ENCODE peak calls at places on chromosomes 6 and 20, in seven cellular contexts. One of them, this sample, is unnamed.

GRCh38 chr20:4225778-4226177 is 210.4 kb upstream of the RNF24 start:
- DNase-seq in HEK293T: no peak
- DNase-seq in posterior vena cava: peak
- DNase-seq in spleen: no peak
- DNase-seq in prostate gland: no peak
- DNase-seq in stimulated activated CD8-positive, alpha-beta memory T cell treated with anti-CD3 and anti-CD28 coated beads, Interleukin-12 subunit alpha, Interleukin-12 subunit beta, amount 100 ng/mL, for 4 hours: no peak
- DNase-seq in H4: peak
- DNase-seq in this sample: no peak

GRCh38 chr20:34994509-34995131 is 39.0 kb downstream of the MYH7B start:
- DNase-seq in HEK293T: no peak
- DNase-seq in posterior vena cava: no peak
- DNase-seq in spleen: no peak
- DNase-seq in prostate gland: no peak
- DNase-seq in stimulated activated CD8-positive, alpha-beta memory T cell treated with anti-CD3 and anti-CD28 coated beads, Interleukin-12 subunit alpha, Interleukin-12 subunit beta, amount 100 ng/mL, for 4 hours: no peak
- DNase-seq in H4: no peak
- DNase-seq in this sample: no peak

GRCh38 chr20:10855031-10855430 is 181.2 kb upstream of the JAG1 start:
- DNase-seq in HEK293T: no peak
- DNase-seq in posterior vena cava: no peak
- DNase-seq in spleen: no peak
- DNase-seq in prostate gland: no peak
- DNase-seq in stimulated activated CD8-positive, alpha-beta memory T cell treated with anti-CD3 and anti-CD28 coated beads, Interleukin-12 subunit alpha, Interleukin-12 subunit beta, amount 100 ng/mL, for 4 hours: no peak
- DNase-seq in H4: no peak
- DNase-seq in this sample: no peak

GRCh38 chr6:166830185-166830890 is 126.0 kb downstream of the RNASET2 start:
- DNase-seq in HEK293T: no peak
- DNase-seq in posterior vena cava: no peak
- DNase-seq in spleen: no peak
- DNase-seq in prostate gland: no peak
- DNase-seq in stimulated activated CD8-positive, alpha-beta memory T cell treated with anti-CD3 and anti-CD28 coated beads, Interleukin-12 subunit alpha, Interleukin-12 subunit beta, amount 100 ng/mL, for 4 hours: no peak
- DNase-seq in H4: no peak
- DNase-seq in this sample: no peak

GRCh38 chr6:5762561-5762968 is 244.2 kb downstream of the NRN1 start:
- DNase-seq in HEK293T: no peak
- DNase-seq in posterior vena cava: no peak
- DNase-seq in spleen: no peak
- DNase-seq in prostate gland: no peak
- DNase-seq in stimulated activated CD8-positive, alpha-beta memory T cell treated with anti-CD3 and anti-CD28 coated beads, Interleukin-12 subunit alpha, Interleukin-12 subunit beta, amount 100 ng/mL, for 4 hours: no peak
- DNase-seq in H4: no peak
- DNase-seq in this sample: no peak

GRCh38 chr6:17714879-17715860 is 8.4 kb upstream of the NUP153 start:
- DNase-seq in HEK293T: peak
- DNase-seq in posterior vena cava: no peak
- DNase-seq in spleen: no peak
- DNase-seq in prostate gland: no peak
- DNase-seq in stimulated activated CD8-positive, alpha-beta memory T cell treated with anti-CD3 and anti-CD28 coated beads, Interleukin-12 subunit alpha, Interleukin-12 subunit beta, amount 100 ng/mL, for 4 hours: no peak
- DNase-seq in H4: peak
- DNase-seq in this sample: no peak

GRCh38 chr6:127900935-127901334 is at the start of gene THEMIS:
- DNase-seq in HEK293T: no peak
- DNase-seq in posterior vena cava: no peak
- DNase-seq in spleen: peak
- DNase-seq in prostate gland: no peak
- DNase-seq in stimulated activated CD8-positive, alpha-beta memory T cell treated with anti-CD3 and anti-CD28 coated beads, Interleukin-12 subunit alpha, Interleukin-12 subunit beta, amount 100 ng/mL, for 4 hours: no peak
- DNase-seq in H4: no peak
- DNase-seq in this sample: no peak

GRCh38 chr20:4989570-4989969 is 11.7 kb downstream of the SLC23A2 start:
- DNase-seq in HEK293T: no peak
- DNase-seq in posterior vena cava: no peak
- DNase-seq in spleen: no peak
- DNase-seq in prostate gland: no peak
- DNase-seq in stimulated activated CD8-positive, alpha-beta memory T cell treated with anti-CD3 and anti-CD28 coated beads, Interleukin-12 subunit alpha, Interleukin-12 subunit beta, amount 100 ng/mL, for 4 hours: no peak
- DNase-seq in H4: no peak
- DNase-seq in this sample: no peak

GRCh38 chr20:22584922-22585785 is 782 bp upstream of the FOXA2 start:
- DNase-seq in HEK293T: no peak
- DNase-seq in posterior vena cava: no peak
- DNase-seq in spleen: no peak
- DNase-seq in prostate gland: no peak
- DNase-seq in stimulated activated CD8-positive, alpha-beta memory T cell treated with anti-CD3 and anti-CD28 coated beads, Interleukin-12 subunit alpha, Interleukin-12 subunit beta, amount 100 ng/mL, for 4 hours: no peak
- DNase-seq in H4: no peak
- DNase-seq in this sample: peak

GRCh38 chr20:4151342-4151741 is 136.0 kb upstream of the RNF24 start:
- DNase-seq in HEK293T: no peak
- DNase-seq in posterior vena cava: peak
- DNase-seq in spleen: no peak
- DNase-seq in prostate gland: no peak
- DNase-seq in stimulated activated CD8-positive, alpha-beta memory T cell treated with anti-CD3 and anti-CD28 coated beads, Interleukin-12 subunit alpha, Interleukin-12 subunit beta, amount 100 ng/mL, for 4 hours: no peak
- DNase-seq in H4: no peak
- DNase-seq in this sample: no peak

GRCh38 chr6:142195862-142196536 is 48.9 kb downstream of the VTA1 start:
- DNase-seq in HEK293T: no peak
- DNase-seq in posterior vena cava: no peak
- DNase-seq in spleen: no peak
- DNase-seq in prostate gland: no peak
- DNase-seq in stimulated activated CD8-positive, alpha-beta memory T cell treated with anti-CD3 and anti-CD28 coated beads, Interleukin-12 subunit alpha, Interleukin-12 subunit beta, amount 100 ng/mL, for 4 hours: no peak
- DNase-seq in H4: no peak
- DNase-seq in this sample: no peak

GRCh38 chr20:57393321-57394086 is 2.3 kb downstream of the RBM38 start:
- DNase-seq in HEK293T: no peak
- DNase-seq in posterior vena cava: no peak
- DNase-seq in spleen: peak
- DNase-seq in prostate gland: no peak
- DNase-seq in stimulated activated CD8-positive, alpha-beta memory T cell treated with anti-CD3 and anti-CD28 coated beads, Interleukin-12 subunit alpha, Interleukin-12 subunit beta, amount 100 ng/mL, for 4 hours: no peak
- DNase-seq in H4: no peak
- DNase-seq in this sample: no peak

GRCh38 chr6:170450946-170451761 is 102.0 kb downstream of the PSMB1 start:
- DNase-seq in HEK293T: no peak
- DNase-seq in posterior vena cava: no peak
- DNase-seq in spleen: peak
- DNase-seq in prostate gland: no peak
- DNase-seq in stimulated activated CD8-positive, alpha-beta memory T cell treated with anti-CD3 and anti-CD28 coated beads, Interleukin-12 subunit alpha, Interleukin-12 subunit beta, amount 100 ng/mL, for 4 hours: no peak
- DNase-seq in H4: no peak
- DNase-seq in this sample: no peak

GRCh38 chr6:42136508-42137191 is 5.8 kb downstream of the C6orf132 start:
- DNase-seq in HEK293T: peak
- DNase-seq in posterior vena cava: no peak
- DNase-seq in spleen: no peak
- DNase-seq in prostate gland: no peak
- DNase-seq in stimulated activated CD8-positive, alpha-beta memory T cell treated with anti-CD3 and anti-CD28 coated beads, Interleukin-12 subunit alpha, Interleukin-12 subunit beta, amount 100 ng/mL, for 4 hours: no peak
- DNase-seq in H4: peak
- DNase-seq in this sample: no peak

GRCh38 chr6:164396071-164397047 is 913.0 kb downstream of the C6orf118 start:
- DNase-seq in HEK293T: no peak
- DNase-seq in posterior vena cava: no peak
- DNase-seq in spleen: no peak
- DNase-seq in prostate gland: no peak
- DNase-seq in stimulated activated CD8-positive, alpha-beta memory T cell treated with anti-CD3 and anti-CD28 coated beads, Interleukin-12 subunit alpha, Interleukin-12 subunit beta, amount 100 ng/mL, for 4 hours: no peak
- DNase-seq in H4: no peak
- DNase-seq in this sample: no peak

GRCh38 chr20:50248104-50248631 is 57.5 kb downstream of the CEBPB start:
- DNase-seq in HEK293T: no peak
- DNase-seq in posterior vena cava: no peak
- DNase-seq in spleen: no peak
- DNase-seq in prostate gland: no peak
- DNase-seq in stimulated activated CD8-positive, alpha-beta memory T cell treated with anti-CD3 and anti-CD28 coated beads, Interleukin-12 subunit alpha, Interleukin-12 subunit beta, amount 100 ng/mL, for 4 hours: no peak
- DNase-seq in H4: peak
- DNase-seq in this sample: no peak

GRCh38 chr6:158086706-158087518 is 81.2 kb downstream of the SERAC1 start:
- DNase-seq in HEK293T: no peak
- DNase-seq in posterior vena cava: no peak
- DNase-seq in spleen: no peak
- DNase-seq in prostate gland: no peak
- DNase-seq in stimulated activated CD8-positive, alpha-beta memory T cell treated with anti-CD3 and anti-CD28 coated beads, Interleukin-12 subunit alpha, Interleukin-12 subunit beta, amount 100 ng/mL, for 4 hours: no peak
- DNase-seq in H4: no peak
- DNase-seq in this sample: no peak

GRCh38 chr6:87699576-87699975 is 2.5 kb downstream of the AKIRIN2 start:
- DNase-seq in HEK293T: no peak
- DNase-seq in posterior vena cava: no peak
- DNase-seq in spleen: no peak
- DNase-seq in prostate gland: no peak
- DNase-seq in stimulated activated CD8-positive, alpha-beta memory T cell treated with anti-CD3 and anti-CD28 coated beads, Interleukin-12 subunit alpha, Interleukin-12 subunit beta, amount 100 ng/mL, for 4 hours: no peak
- DNase-seq in H4: no peak
- DNase-seq in this sample: no peak

GRCh38 chr6:132188865-132189264 is 212.4 kb downstream of the MOXD1 start:
- DNase-seq in HEK293T: no peak
- DNase-seq in posterior vena cava: no peak
- DNase-seq in spleen: no peak
- DNase-seq in prostate gland: no peak
- DNase-seq in stimulated activated CD8-positive, alpha-beta memory T cell treated with anti-CD3 and anti-CD28 coated beads, Interleukin-12 subunit alpha, Interleukin-12 subunit beta, amount 100 ng/mL, for 4 hours: no peak
- DNase-seq in H4: peak
- DNase-seq in this sample: no peak

GRCh38 chr6:22020299-22020998 is 276.4 kb downstream of the PRL start:
- DNase-seq in HEK293T: no peak
- DNase-seq in posterior vena cava: no peak
- DNase-seq in spleen: no peak
- DNase-seq in prostate gland: no peak
- DNase-seq in stimulated activated CD8-positive, alpha-beta memory T cell treated with anti-CD3 and anti-CD28 coated beads, Interleukin-12 subunit alpha, Interleukin-12 subunit beta, amount 100 ng/mL, for 4 hours: no peak
- DNase-seq in H4: no peak
- DNase-seq in this sample: no peak

GRCh38 chr20:40814328-40814960 is 125.4 kb upstream of the MAFB start:
- DNase-seq in HEK293T: no peak
- DNase-seq in posterior vena cava: no peak
- DNase-seq in spleen: no peak
- DNase-seq in prostate gland: no peak
- DNase-seq in stimulated activated CD8-positive, alpha-beta memory T cell treated with anti-CD3 and anti-CD28 coated beads, Interleukin-12 subunit alpha, Interleukin-12 subunit beta, amount 100 ng/mL, for 4 hours: no peak
- DNase-seq in H4: no peak
- DNase-seq in this sample: no peak

GRCh38 chr6:29926081-29926794 is 16.1 kb upstream of the HLA-A start:
- DNase-seq in HEK293T: no peak
- DNase-seq in posterior vena cava: peak
- DNase-seq in spleen: no peak
- DNase-seq in prostate gland: no peak
- DNase-seq in stimulated activated CD8-positive, alpha-beta memory T cell treated with anti-CD3 and anti-CD28 coated beads, Interleukin-12 subunit alpha, Interleukin-12 subunit beta, amount 100 ng/mL, for 4 hours: no peak
- DNase-seq in H4: no peak
- DNase-seq in this sample: no peak

GRCh38 chr20:3563548-3564177 is 92.8 kb downstream of the ATRN start:
- DNase-seq in HEK293T: peak
- DNase-seq in posterior vena cava: no peak
- DNase-seq in spleen: no peak
- DNase-seq in prostate gland: no peak
- DNase-seq in stimulated activated CD8-positive, alpha-beta memory T cell treated with anti-CD3 and anti-CD28 coated beads, Interleukin-12 subunit alpha, Interleukin-12 subunit beta, amount 100 ng/mL, for 4 hours: no peak
- DNase-seq in H4: peak
- DNase-seq in this sample: peak

GRCh38 chr6:152184573-152185157 is 377.2 kb downstream of the ESR1 start:
- DNase-seq in HEK293T: no peak
- DNase-seq in posterior vena cava: no peak
- DNase-seq in spleen: no peak
- DNase-seq in prostate gland: no peak
- DNase-seq in stimulated activated CD8-positive, alpha-beta memory T cell treated with anti-CD3 and anti-CD28 coated beads, Interleukin-12 subunit alpha, Interleukin-12 subunit beta, amount 100 ng/mL, for 4 hours: no peak
- DNase-seq in H4: no peak
- DNase-seq in this sample: no peak

GRCh38 chr6:152380351-152380767 is 256.8 kb downstream of the SYNE1 start:
- DNase-seq in HEK293T: no peak
- DNase-seq in posterior vena cava: no peak
- DNase-seq in spleen: no peak
- DNase-seq in prostate gland: no peak
- DNase-seq in stimulated activated CD8-positive, alpha-beta memory T cell treated with anti-CD3 and anti-CD28 coated beads, Interleukin-12 subunit alpha, Interleukin-12 subunit beta, amount 100 ng/mL, for 4 hours: no peak
- DNase-seq in H4: peak
- DNase-seq in this sample: no peak

GRCh38 chr6:25486580-25486979 is 165.4 kb upstream of the SCGN start:
- DNase-seq in HEK293T: no peak
- DNase-seq in posterior vena cava: no peak
- DNase-seq in spleen: no peak
- DNase-seq in prostate gland: no peak
- DNase-seq in stimulated activated CD8-positive, alpha-beta memory T cell treated with anti-CD3 and anti-CD28 coated beads, Interleukin-12 subunit alpha, Interleukin-12 subunit beta, amount 100 ng/mL, for 4 hours: no peak
- DNase-seq in H4: no peak
- DNase-seq in this sample: no peak

GRCh38 chr20:46304361-46304760 is 3.9 kb downstream of the CDH22 start:
- DNase-seq in HEK293T: no peak
- DNase-seq in posterior vena cava: no peak
- DNase-seq in spleen: no peak
- DNase-seq in prostate gland: no peak
- DNase-seq in stimulated activated CD8-positive, alpha-beta memory T cell treated with anti-CD3 and anti-CD28 coated beads, Interleukin-12 subunit alpha, Interleukin-12 subunit beta, amount 100 ng/mL, for 4 hours: no peak
- DNase-seq in H4: peak
- DNase-seq in this sample: no peak

GRCh38 chr6:54020311-54020710 is 90.9 kb upstream of the MLIP start:
- DNase-seq in HEK293T: no peak
- DNase-seq in posterior vena cava: no peak
- DNase-seq in spleen: no peak
- DNase-seq in prostate gland: no peak
- DNase-seq in stimulated activated CD8-positive, alpha-beta memory T cell treated with anti-CD3 and anti-CD28 coated beads, Interleukin-12 subunit alpha, Interleukin-12 subunit beta, amount 100 ng/mL, for 4 hours: no peak
- DNase-seq in H4: no peak
- DNase-seq in this sample: no peak

GRCh38 chr6:164133095-164133494 is 718.6 kb downstream of the QKI start:
- DNase-seq in HEK293T: no peak
- DNase-seq in posterior vena cava: no peak
- DNase-seq in spleen: no peak
- DNase-seq in prostate gland: peak
- DNase-seq in stimulated activated CD8-positive, alpha-beta memory T cell treated with anti-CD3 and anti-CD28 coated beads, Interleukin-12 subunit alpha, Interleukin-12 subunit beta, amount 100 ng/mL, for 4 hours: no peak
- DNase-seq in H4: peak
- DNase-seq in this sample: no peak

GRCh38 chr6:105259912-105260889 is 80.4 kb upstream of the POPDC3 start:
- DNase-seq in HEK293T: no peak
- DNase-seq in posterior vena cava: no peak
- DNase-seq in spleen: no peak
- DNase-seq in prostate gland: no peak
- DNase-seq in stimulated activated CD8-positive, alpha-beta memory T cell treated with anti-CD3 and anti-CD28 coated beads, Interleukin-12 subunit alpha, Interleukin-12 subunit beta, amount 100 ng/mL, for 4 hours: no peak
- DNase-seq in H4: no peak
- DNase-seq in this sample: no peak

GRCh38 chr6:105733556-105734162 is 330.8 kb upstream of the PREP start:
- DNase-seq in HEK293T: no peak
- DNase-seq in posterior vena cava: no peak
- DNase-seq in spleen: no peak
- DNase-seq in prostate gland: no peak
- DNase-seq in stimulated activated CD8-positive, alpha-beta memory T cell treated with anti-CD3 and anti-CD28 coated beads, Interleukin-12 subunit alpha, Interleukin-12 subunit beta, amount 100 ng/mL, for 4 hours: no peak
- DNase-seq in H4: peak
- DNase-seq in this sample: no peak

GRCh38 chr20:56463428-56463827 is 5.0 kb upstream of the RTF2 start:
- DNase-seq in HEK293T: no peak
- DNase-seq in posterior vena cava: no peak
- DNase-seq in spleen: no peak
- DNase-seq in prostate gland: no peak
- DNase-seq in stimulated activated CD8-positive, alpha-beta memory T cell treated with anti-CD3 and anti-CD28 coated beads, Interleukin-12 subunit alpha, Interleukin-12 subunit beta, amount 100 ng/mL, for 4 hours: no peak
- DNase-seq in H4: no peak
- DNase-seq in this sample: no peak

GRCh38 chr6:107217248-107217647 is 101.9 kb upstream of the BEND3 start:
- DNase-seq in HEK293T: peak
- DNase-seq in posterior vena cava: no peak
- DNase-seq in spleen: no peak
- DNase-seq in prostate gland: no peak
- DNase-seq in stimulated activated CD8-positive, alpha-beta memory T cell treated with anti-CD3 and anti-CD28 coated beads, Interleukin-12 subunit alpha, Interleukin-12 subunit beta, amount 100 ng/mL, for 4 hours: no peak
- DNase-seq in H4: no peak
- DNase-seq in this sample: no peak

GRCh38 chr6:163743796-163744195 is 329.3 kb downstream of the QKI start:
- DNase-seq in HEK293T: no peak
- DNase-seq in posterior vena cava: peak
- DNase-seq in spleen: no peak
- DNase-seq in prostate gland: no peak
- DNase-seq in stimulated activated CD8-positive, alpha-beta memory T cell treated with anti-CD3 and anti-CD28 coated beads, Interleukin-12 subunit alpha, Interleukin-12 subunit beta, amount 100 ng/mL, for 4 hours: no peak
- DNase-seq in H4: no peak
- DNase-seq in this sample: no peak

GRCh38 chr20:54468082-54468481 is 7.3 kb upstream of the DOK5 start:
- DNase-seq in HEK293T: no peak
- DNase-seq in posterior vena cava: no peak
- DNase-seq in spleen: no peak
- DNase-seq in prostate gland: no peak
- DNase-seq in stimulated activated CD8-positive, alpha-beta memory T cell treated with anti-CD3 and anti-CD28 coated beads, Interleukin-12 subunit alpha, Interleukin-12 subunit beta, amount 100 ng/mL, for 4 hours: no peak
- DNase-seq in H4: peak
- DNase-seq in this sample: no peak

GRCh38 chr6:16337280-16337975 is 99.0 kb downstream of the GMPR start:
- DNase-seq in HEK293T: no peak
- DNase-seq in posterior vena cava: peak
- DNase-seq in spleen: peak
- DNase-seq in prostate gland: peak
- DNase-seq in stimulated activated CD8-positive, alpha-beta memory T cell treated with anti-CD3 and anti-CD28 coated beads, Interleukin-12 subunit alpha, Interleukin-12 subunit beta, amount 100 ng/mL, for 4 hours: no peak
- DNase-seq in H4: peak
- DNase-seq in this sample: no peak

GRCh38 chr6:105882071-105882803 is 203.9 kb upstream of the PRDM1 start:
- DNase-seq in HEK293T: no peak
- DNase-seq in posterior vena cava: no peak
- DNase-seq in spleen: no peak
- DNase-seq in prostate gland: no peak
- DNase-seq in stimulated activated CD8-positive, alpha-beta memory T cell treated with anti-CD3 and anti-CD28 coated beads, Interleukin-12 subunit alpha, Interleukin-12 subunit beta, amount 100 ng/mL, for 4 hours: no peak
- DNase-seq in H4: no peak
- DNase-seq in this sample: no peak

This sample was measured in HuH-7.